ENCODE peak calls at places on chromosomes 13 and 19, in five cellular contexts. Z, H, P, S and Q are unnamed samples.
A peak's percentile ranks its signal among the peaks of the same experiment; 100 is the strongest.

GRCh38 chr19:46860846-46861690 is at the start of gene ARHGAP35:
- DNase-seq in H (no peak), P (peak; percentile 77), Z (peak; percentile 88), S (peak; percentile 75), Q (no peak)

GRCh38 chr13:94073006-94073744 is 406.3 kb downstream of the DCT start:
- DNase-seq in H (peak; percentile 12), P (no peak), S (peak; percentile 14), Z (no peak), Q (peak; percentile 91)

GRCh38 chr19:32718286-32718685 is 1.3 kb upstream of the TDRD12 start:
- DNase-seq in Z (no peak), H (no peak), S (no peak), P (no peak), Q (no peak)

GRCh38 chr13:59562924-59563323 is 600.8 kb downstream of the DIAPH3 start:
- DNase-seq in S (no peak), H (no peak), P (no peak), Z (no peak), Q (no peak)

GRCh38 chr13:99467764-99468163 is 33.5 kb upstream of the TM9SF2 start:
- DNase-seq in S (no peak), H (peak; percentile 79), Z (no peak), P (no peak), Q (peak; percentile 68)

GRCh38 chr13:27339299-27339698 is 68.7 kb downstream of the RASL11A start:
- DNase-seq in H (peak; percentile 20), S (peak; percentile 89), P (peak; percentile 77), Z (peak; percentile 45), Q (peak; percentile 61)

GRCh38 chr13:36395280-36395679 is 37.0 kb upstream of the CCNA1 start:
- DNase-seq in Z (peak; percentile 17), H (peak; percentile 20), S (peak; percentile 52), P (no peak), Q (peak; percentile 81)

GRCh38 chr13:33110713-33111413 is 94.6 kb downstream of the KL start:
- DNase-seq in P (no peak), S (no peak), H (no peak), Z (no peak), Q (peak; percentile 75)

GRCh38 chr19:46294475-46294874 is 2.4 kb upstream of the HIF3A start:
- DNase-seq in Z (no peak), P (no peak), H (no peak), S (no peak), Q (no peak)

GRCh38 chr13:29583073-29583785 is 12.3 kb downstream of the SLC7A1 start:
- DNase-seq in Z (no peak), H (peak; percentile 73), S (no peak), P (no peak), Q (peak; percentile 91)

GRCh38 chr19:6519289-6519688 is 11.5 kb upstream of the TNFSF9 start:
- DNase-seq in P (no peak), H (peak; percentile 77), Z (no peak), S (no peak), Q (peak; percentile 74)

GRCh38 chr13:29937836-29938235 is 87.4 kb upstream of the UBL3 start:
- DNase-seq in P (no peak), Z (no peak), H (no peak), S (peak; percentile 42), Q (no peak)

GRCh38 chr19:38684078-38684861 is 36.8 kb downstream of the ACTN4 start:
- DNase-seq in Z (peak; percentile 38), P (no peak), H (peak; percentile 98), S (no peak), Q (peak; percentile 89)

GRCh38 chr13:39102981-39103490 is 64.8 kb downstream of the NHLRC3 start:
- DNase-seq in H (no peak), S (no peak), Z (no peak), P (no peak), Q (no peak)

GRCh38 chr13:73162912-73163911 is 104.4 kb downstream of the KLF5 start:
- DNase-seq in P (no peak), H (peak; percentile 62), S (no peak), Z (no peak), Q (no peak)

GRCh38 chr13:33639640-33640080 is 178.3 kb upstream of the RFC3 start:
- DNase-seq in H (peak; percentile 69), Z (no peak), S (no peak), P (no peak), Q (no peak)

GRCh38 chr19:44767295-44768180 is 10.2 kb upstream of the CBLC start:
- DNase-seq in H (no peak), S (no peak), P (no peak), Z (no peak), Q (no peak)

GRCh38 chr19:46896076-46896794 is 35.4 kb downstream of the ARHGAP35 start:
- DNase-seq in Z (no peak), H (no peak), S (no peak), P (no peak), Q (no peak)

DNA sequence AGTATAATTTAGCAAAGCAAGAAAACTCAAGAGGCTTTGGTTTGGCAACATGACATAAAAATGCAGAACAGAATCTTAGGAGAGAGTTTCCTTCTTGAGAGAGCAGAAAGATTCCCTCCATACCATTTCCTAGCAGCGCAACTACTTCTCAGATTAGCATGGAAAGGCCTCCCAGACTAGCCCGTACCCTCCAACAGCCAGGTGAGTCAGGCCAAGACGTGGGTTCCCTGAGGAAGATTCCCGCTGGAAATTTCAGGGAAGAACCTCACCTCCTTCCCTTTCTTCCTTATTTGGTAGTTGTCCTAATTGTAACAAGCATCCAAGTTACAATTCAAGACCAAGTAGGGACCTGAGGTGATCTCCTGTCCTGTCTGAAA is 12.3 kb downstream of the COL4A2 start:
- DNase-seq in S (no peak), H (no peak), P (no peak), Z (no peak), Q (no peak)
- H3K79me2 ChIP-seq in S (peaks cover 50% of the 10 kb centered on the region), H (peaks cover 73% of the 10 kb centered on the region), P (peaks cover 8% of the 10 kb centered on the region), Z (no peaks in the 10 kb centered on the region), Q (peaks cover 59% of the 10 kb centered on the region)

DNA sequence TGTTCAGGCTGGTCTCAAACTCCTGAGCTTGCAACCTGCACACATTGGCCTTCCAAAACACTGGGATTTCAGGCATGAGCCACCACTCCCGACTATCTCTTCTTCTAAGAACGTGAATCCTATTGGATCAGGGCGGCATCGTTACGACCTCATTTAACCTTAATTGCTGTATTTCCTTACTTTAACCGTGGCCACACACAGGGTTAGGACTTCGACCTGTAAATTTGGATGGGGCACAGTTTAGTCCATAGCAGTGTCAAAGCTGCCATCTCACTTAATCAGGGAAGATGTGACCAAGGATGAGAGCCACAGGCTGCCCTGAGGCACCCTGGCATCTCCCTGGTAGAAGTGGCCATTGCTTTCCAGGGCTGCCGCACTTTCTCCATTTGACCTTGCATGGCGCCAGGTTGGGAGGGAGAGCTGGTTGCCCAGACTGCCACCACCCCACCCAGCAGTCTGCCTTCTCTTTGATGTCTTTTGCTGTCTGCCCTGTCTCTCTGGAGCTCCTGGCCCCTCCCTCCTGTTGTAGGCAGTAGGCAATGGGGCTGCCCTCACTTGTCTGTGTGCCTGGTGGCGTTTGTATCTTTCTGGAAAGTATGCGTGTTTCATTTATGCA is 141.3 kb upstream of the RNF113B start:
- DNase-seq in P (no peak), S (no peak), Z (no peak), H (no peak), Q (no peak)
- H3K79me2 ChIP-seq in P (peaks cover 11% of the 10 kb centered on the region), S (peaks cover 23% of the 10 kb centered on the region), Z (no peaks in the 10 kb centered on the region), H (no peaks in the 10 kb centered on the region), Q (no peaks in the 10 kb centered on the region)

DNA sequence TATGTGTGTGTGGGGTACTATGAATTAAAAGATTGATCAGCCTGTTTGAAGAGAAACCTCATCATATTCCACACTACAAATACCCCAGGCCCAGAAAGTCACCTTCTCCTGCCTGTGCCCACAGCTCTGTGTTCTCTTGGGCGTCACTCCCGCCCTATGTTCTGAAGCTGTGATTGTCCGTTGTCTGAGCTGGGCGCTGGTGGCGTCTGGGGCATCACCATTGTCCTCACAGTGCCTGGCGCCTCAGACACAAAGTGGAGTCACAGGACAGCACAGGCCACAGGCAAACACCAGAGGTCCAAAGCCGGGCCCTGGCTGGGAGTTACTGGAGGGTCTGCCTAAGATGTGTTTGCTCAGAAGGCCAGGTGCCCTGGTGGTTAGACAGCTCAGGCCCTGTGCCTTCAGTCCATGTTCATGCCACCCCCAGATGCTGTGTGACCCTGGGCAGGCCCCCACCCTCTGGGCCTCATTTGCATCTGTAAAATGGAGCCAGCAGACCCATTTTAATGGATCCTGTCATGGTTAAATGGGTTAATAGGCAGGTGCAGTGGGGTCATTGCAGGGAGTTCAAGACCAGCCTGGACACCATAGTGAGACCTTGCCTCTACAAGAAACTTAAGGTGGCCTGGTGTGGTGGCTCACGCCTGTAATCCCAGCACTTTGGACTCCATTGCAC is 34.5 kb downstream of the DNM2 start:
- DNase-seq in P (no peak), Z (no peak), S (no peak), H (no peak), Q (no peak)
- H3K79me2 ChIP-seq in P (peaks cover 71% of the 10 kb centered on the region), Z (peaks cover 95% of the 10 kb centered on the region), S (peaks cover 75% of the 10 kb centered on the region), H (peaks cover 95% of the 10 kb centered on the region), Q (peaks cover 61% of the 10 kb centered on the region)

GRCh38 chr19:10768936-10769335 is 51.1 kb downstream of the DNM2 start:
- DNase-seq in P (no peak), S (no peak), Z (no peak), H (no peak), Q (no peak)

GRCh38 chr19:10768369-10768768 is 50.5 kb downstream of the DNM2 start:
- DNase-seq in S (no peak), H (no peak), Z (no peak), P (no peak), Q (no peak)

GRCh38 chr19:10767726-10768125 is 49.8 kb downstream of the DNM2 start:
- DNase-seq in S (no peak), H (no peak), Z (no peak), P (no peak), Q (no peak)

GRCh38 chr19:10766049-10766623 is 48.3 kb downstream of the DNM2 start:
- DNase-seq in Z (no peak), P (no peak), S (no peak), H (no peak), Q (no peak)

DNA sequence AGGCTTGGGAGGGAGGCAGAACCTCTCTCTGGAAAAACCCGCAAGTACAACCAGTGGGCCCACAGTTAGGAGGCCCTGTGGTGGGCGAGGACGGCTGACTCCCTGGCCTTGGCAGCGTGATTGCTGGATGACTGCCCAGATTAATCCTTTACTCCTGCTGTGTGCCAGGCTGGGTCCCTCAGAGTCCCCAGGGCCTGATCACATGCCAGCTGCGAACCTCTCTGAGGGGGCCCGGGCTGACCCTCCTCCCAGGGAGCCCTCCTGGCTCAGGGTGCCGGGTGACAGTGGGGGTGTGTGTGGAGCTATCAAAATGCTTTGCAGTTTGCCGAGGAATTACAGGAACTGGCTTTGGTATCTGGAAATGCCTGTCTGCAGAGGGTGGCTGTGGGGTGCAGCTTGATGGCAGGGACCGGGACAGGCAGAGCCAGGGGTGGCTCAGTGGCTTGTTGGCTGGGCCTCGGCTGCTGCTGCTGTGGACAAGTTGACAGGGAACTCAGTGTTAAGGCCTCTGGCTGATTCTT is 48.9 kb downstream of the DNM2 start:
- DNase-seq in P (no peak), S (no peak), H (no peak), Z (no peak), Q (peak; percentile 40)
- H3K79me2 ChIP-seq in P (peaks cover 11% of the 10 kb centered on the region), S (no peaks in the 10 kb centered on the region), H (peaks cover 70% of the 10 kb centered on the region), Z (peaks cover 76% of the 10 kb centered on the region), Q (peaks cover 24% of the 10 kb centered on the region)

GRCh38 chr13:114096031-114096485 is 36.4 kb downstream of the RASA3 start:
- DNase-seq in H (no peak), P (no peak), Z (no peak), S (no peak), Q (no peak)
- H3K79me2 ChIP-seq in H (no peaks in the 10 kb centered on the region), P (peaks cover 17% of the 10 kb centered on the region), Z (peaks cover 91% of the 10 kb centered on the region), S (peaks cover 61% of the 10 kb centered on the region), Q (peaks cover 88% of the 10 kb centered on the region)